ENCODE peak calls at places on chromosomes 1 and 21, in seven cellular contexts. T is Right ventricle myocardium superior, A is HT1080, L is nephron progenitor cell, Z is NCI-H146, F is astrocyte of the cerebellum, W is tibial artery. Q is an unnamed sample.

GRCh38 chr21:27426196-27426595 is 459.3 kb upstream of the ADAMTS5 start:
- DNase-seq in L (no peak), F (no peak), A (no peak), T (no peak), Z (no peak), W (no peak), Q (no peak)

GRCh38 chr1:42164551-42165420 is at the start of gene GUCA2A:
- DNase-seq in L (no peak), Z (no peak), F (no peak), W (no peak), A (no peak), T (no peak), Q (no peak)

GRCh38 chr1:243535014-243535413 is 279.2 kb downstream of the SDCCAG8 start:
- DNase-seq in T (no peak), Z (no peak), L (no peak), F (no peak), W (no peak), A (no peak), Q (no peak)

GRCh38 chr1:7376676-7377075 is 394.4 kb upstream of the VAMP3 start:
- DNase-seq in T (no peak), Z (no peak), F (no peak), L (no peak), W (no peak), A (no peak), Q (no peak)

GRCh38 chr1:70200065-70200464 is 5.3 kb downstream of the LRRC40 start:
- DNase-seq in T (no peak), W (no peak), Z (no peak), F (no peak), L (no peak), A (no peak), Q (no peak)

GRCh38 chr21:38982096-38982495 is 176.4 kb downstream of the ETS2 start:
- DNase-seq in Z (no peak), F (no peak), T (no peak), A (peak), L (peak), W (no peak), Q (no peak)

GRCh38 chr1:161962094-161962887 is 61.4 kb downstream of the OLFML2B start:
- DNase-seq in F (peak), Z (no peak), W (no peak), T (no peak), A (peak), L (no peak), Q (no peak)

GRCh38 chr1:112710586-112710985 is 3.7 kb upstream of the RHOC start:
- DNase-seq in L (no peak), Z (no peak), T (no peak), F (no peak), A (no peak), W (no peak), Q (no peak)

GRCh38 chr1:47893412-47893811 is 103.8 kb downstream of the TRABD2B start:
- DNase-seq in L (no peak), A (no peak), F (no peak), W (no peak), T (no peak), Z (no peak), Q (no peak)

GRCh38 chr21:19328954-19329353 is 925.4 kb upstream of the TMPRSS15 start:
- DNase-seq in Z (no peak), A (no peak), T (no peak), L (no peak), W (no peak), F (no peak), Q (no peak)

GRCh38 chr1:206739411-206740076 is 31.0 kb upstream of the IL19 start:
- DNase-seq in A (no peak), Z (no peak), L (no peak), F (no peak), T (no peak), W (no peak), Q (no peak)

GRCh38 chr1:172321429-172321828 is 99.1 kb upstream of the C1orf105 start:
- DNase-seq in Z (no peak), L (no peak), F (no peak), W (peak), T (no peak), A (no peak), Q (no peak)

GRCh38 chr1:232764458-232765231 is 40.6 kb upstream of the MAP10 start:
- DNase-seq in T (no peak), Z (no peak), F (no peak), L (no peak), W (no peak), A (no peak), Q (no peak)

GRCh38 chr1:231808990-231809389 is 182.4 kb downstream of the DISC1 start:
- DNase-seq in W (no peak), F (no peak), Z (peak), T (peak), L (no peak), A (peak), Q (peak)

GRCh38 chr1:109595540-109595939 is 23.9 kb downstream of the GNAT2 start:
- DNase-seq in T (no peak), L (no peak), Z (no peak), A (no peak), W (no peak), F (no peak), Q (no peak)

GRCh38 chr21:44890338-44890931 is 16.9 kb upstream of the PTTG1IP start:
- DNase-seq in L (no peak), Z (no peak), W (no peak), A (no peak), F (no peak), T (peak), Q (no peak)